ENCODE peak calls at places on chromosomes 2 and 18, in four cellular contexts. One of them, this sample, is unnamed.

GRCh38 chr2:6523476-6523875 is 342.2 kb downstream of the CMPK2 start:
- DNase-seq in left lung: no peak
- DNase-seq in heart right ventricle: no peak
- DNase-seq in tibial artery: no peak
- DNase-seq in this sample: no peak

GRCh38 chr2:208509586-208509985 is 103.0 kb downstream of the PTH2R start:
- DNase-seq in left lung: no peak
- DNase-seq in heart right ventricle: no peak
- DNase-seq in tibial artery: no peak
- DNase-seq in this sample: no peak

GRCh38 chr2:149537098-149537726 is 50.4 kb downstream of the MMADHC start:
- DNase-seq in left lung: no peak
- DNase-seq in heart right ventricle: no peak
- DNase-seq in tibial artery: no peak
- DNase-seq in this sample: no peak

GRCh38 chr2:198615972-198616371 is 811.6 kb downstream of the PLCL1 start:
- DNase-seq in left lung: no peak
- DNase-seq in heart right ventricle: no peak
- DNase-seq in tibial artery: no peak
- DNase-seq in this sample: peak

GRCh38 chr18:78983530-78983929 is 3.9 kb downstream of the SALL3 start:
- DNase-seq in left lung: no peak
- DNase-seq in heart right ventricle: no peak
- DNase-seq in tibial artery: no peak
- DNase-seq in this sample: no peak

GRCh38 chr2:217289909-217290283 is 430.0 kb upstream of the TNP1 start:
- DNase-seq in left lung: no peak
- DNase-seq in heart right ventricle: no peak
- DNase-seq in tibial artery: no peak
- DNase-seq in this sample: peak

GRCh38 chr2:106843001-106843909 is 42.7 kb downstream of the ST6GAL2 start:
- DNase-seq in left lung: no peak
- DNase-seq in heart right ventricle: no peak
- DNase-seq in tibial artery: no peak
- DNase-seq in this sample: no peak

GRCh38 chr2:56444339-56444738 is 260.5 kb downstream of the CCDC85A start:
- DNase-seq in left lung: peak
- DNase-seq in heart right ventricle: no peak
- DNase-seq in tibial artery: no peak
- DNase-seq in this sample: peak

GRCh38 chr2:186523781-186524180 is 37.7 kb downstream of the ZC3H15 start:
- DNase-seq in left lung: no peak
- DNase-seq in heart right ventricle: no peak
- DNase-seq in tibial artery: no peak
- DNase-seq in this sample: no peak

GRCh38 chr2:98148968-98149697 is 62.2 kb downstream of the VWA3B start:
- DNase-seq in left lung: no peak
- DNase-seq in heart right ventricle: peak
- DNase-seq in tibial artery: no peak
- DNase-seq in this sample: peak

GRCh38 chr2:236548179-236548918 is 21.3 kb upstream of the ACKR3 start:
- DNase-seq in left lung: no peak
- DNase-seq in heart right ventricle: no peak
- DNase-seq in tibial artery: no peak
- DNase-seq in this sample: peak

GRCh38 chr2:237297421-237298155 is 116.4 kb downstream of the COL6A3 start:
- DNase-seq in left lung: no peak
- DNase-seq in heart right ventricle: no peak
- DNase-seq in tibial artery: no peak
- DNase-seq in this sample: no peak

GRCh38 chr2:186687774-186688173 is 6.1 kb upstream of the FAM171B start:
- DNase-seq in left lung: no peak
- DNase-seq in heart right ventricle: no peak
- DNase-seq in tibial artery: no peak
- DNase-seq in this sample: peak

GRCh38 chr2:62029910-62030309 is 124.4 kb downstream of the COMMD1 start:
- DNase-seq in left lung: no peak
- DNase-seq in heart right ventricle: no peak
- DNase-seq in tibial artery: no peak
- DNase-seq in this sample: no peak

GRCh38 chr2:28628506-28628905 is 123.1 kb upstream of the PPP1CB start:
- DNase-seq in left lung: no peak
- DNase-seq in heart right ventricle: no peak
- DNase-seq in tibial artery: no peak
- DNase-seq in this sample: no peak

GRCh38 chr18:42192251-42193248 is 237.5 kb downstream of the PIK3C3 start:
- DNase-seq in left lung: no peak
- DNase-seq in heart right ventricle: no peak
- DNase-seq in tibial artery: no peak
- DNase-seq in this sample: peak

GRCh38 chr2:49026706-49027105 is 127.6 kb downstream of the FSHR start:
- DNase-seq in left lung: no peak
- DNase-seq in heart right ventricle: no peak
- DNase-seq in tibial artery: no peak
- DNase-seq in this sample: no peak

GRCh38 chr2:135936524-135936923 is 48.9 kb downstream of the DARS1 start:
- DNase-seq in left lung: no peak
- DNase-seq in heart right ventricle: no peak
- DNase-seq in tibial artery: no peak
- DNase-seq in this sample: no peak

GRCh38 chr2:35787302-35788031 is 568.1 kb upstream of the CRIM1 start:
- DNase-seq in left lung: no peak
- DNase-seq in heart right ventricle: no peak
- DNase-seq in tibial artery: no peak
- DNase-seq in this sample: no peak

GRCh38 chr2:106885981-106886915 is at the start of gene ST6GAL2:
- DNase-seq in left lung: no peak
- DNase-seq in heart right ventricle: no peak
- DNase-seq in tibial artery: peak
- DNase-seq in this sample: no peak

GRCh38 chr18:73879771-73880170 is 267.9 kb downstream of the FBXO15 start:
- DNase-seq in left lung: no peak
- DNase-seq in heart right ventricle: no peak
- DNase-seq in tibial artery: no peak
- DNase-seq in this sample: peak

GRCh38 chr2:74461187-74462053 is 3.2 kb downstream of the WBP1 start:
- DNase-seq in left lung: no peak
- DNase-seq in heart right ventricle: no peak
- DNase-seq in tibial artery: no peak
- DNase-seq in this sample: no peak

GRCh38 chr2:170530284-170530745 is 184.8 kb upstream of the SP5 start:
- DNase-seq in left lung: peak
- DNase-seq in heart right ventricle: peak
- DNase-seq in tibial artery: peak
- DNase-seq in this sample: peak

GRCh38 chr18:48033770-48034650 is 103.6 kb upstream of the SMAD2 start:
- DNase-seq in left lung: peak
- DNase-seq in heart right ventricle: no peak
- DNase-seq in tibial artery: peak
- DNase-seq in this sample: peak

GRCh38 chr2:27891820-27892105 is 1.2 kb downstream of the BABAM2 start:
- DNase-seq in left lung: no peak
- DNase-seq in heart right ventricle: no peak
- DNase-seq in tibial artery: no peak
- DNase-seq in this sample: peak

GRCh38 chr18:21361297-21361880 is 119.4 kb downstream of the GREB1L start:
- DNase-seq in left lung: no peak
- DNase-seq in heart right ventricle: no peak
- DNase-seq in tibial artery: no peak
- DNase-seq in this sample: no peak

GRCh38 chr2:208103616-208104015 is 20.7 kb downstream of the CRYGD start:
- DNase-seq in left lung: no peak
- DNase-seq in heart right ventricle: no peak
- DNase-seq in tibial artery: no peak
- DNase-seq in this sample: no peak

GRCh38 chr18:13544953-13545352 is 181.4 kb downstream of the FAM210A start:
- DNase-seq in left lung: no peak
- DNase-seq in heart right ventricle: no peak
- DNase-seq in tibial artery: no peak
- DNase-seq in this sample: no peak

GRCh38 chr2:47946593-47946992 is 40.3 kb upstream of the FBXO11 start:
- DNase-seq in left lung: no peak
- DNase-seq in heart right ventricle: peak
- DNase-seq in tibial artery: no peak
- DNase-seq in this sample: no peak

GRCh38 chr18:79779021-79779699 is 18.6 kb upstream of the KCNG2 start:
- DNase-seq in left lung: peak
- DNase-seq in heart right ventricle: no peak
- DNase-seq in tibial artery: peak
- DNase-seq in this sample: no peak

GRCh38 chr2:205726506-205726905 is 44.2 kb downstream of the NRP2 start:
- DNase-seq in left lung: no peak
- DNase-seq in heart right ventricle: no peak
- DNase-seq in tibial artery: no peak
- DNase-seq in this sample: no peak

GRCh38 chr2:55721601-55722215 is 28.1 kb upstream of the PNPT1 start:
- DNase-seq in left lung: no peak
- DNase-seq in heart right ventricle: no peak
- DNase-seq in tibial artery: no peak
- DNase-seq in this sample: no peak

DNA sequence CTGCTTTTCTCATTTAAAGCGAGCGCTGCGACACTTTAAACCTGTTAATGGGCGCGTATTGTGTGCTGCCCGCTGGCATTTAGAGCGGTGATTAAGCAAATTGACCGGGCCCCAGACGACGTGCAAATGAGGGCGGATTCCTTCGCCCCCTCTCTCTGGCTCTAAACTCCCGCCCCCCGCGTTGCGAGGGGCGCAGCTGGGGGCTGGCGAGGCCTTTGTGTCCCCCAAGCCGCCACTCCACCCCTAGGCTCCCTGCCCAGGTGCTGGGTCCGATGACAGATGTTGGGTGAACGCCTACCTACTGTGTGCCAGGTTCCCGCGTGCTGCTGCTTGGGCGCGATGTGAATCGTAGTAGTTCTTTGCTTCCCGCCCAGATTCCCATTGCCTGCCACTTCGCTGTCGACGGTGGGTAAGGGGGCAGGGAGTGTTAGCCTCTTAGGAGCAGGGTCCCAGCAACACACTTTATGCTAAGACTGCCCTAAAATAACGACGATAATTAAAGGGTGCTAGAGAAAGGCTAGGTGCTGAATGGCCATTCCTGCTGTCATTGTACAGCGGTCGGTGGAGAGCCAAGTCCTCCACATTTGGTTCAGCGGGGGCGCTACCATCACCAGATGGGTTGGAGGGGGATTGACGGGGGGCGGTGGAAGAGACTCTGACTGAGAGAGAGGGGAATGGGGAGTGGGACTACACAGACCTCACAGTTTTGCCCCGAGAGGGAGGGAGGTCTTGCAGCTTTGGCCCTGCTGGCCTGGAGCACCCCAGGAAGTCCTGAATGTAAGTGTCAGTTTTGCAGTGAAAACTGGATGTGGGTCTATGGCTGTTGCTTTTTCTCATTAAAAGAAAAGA is 2.1 kb downstream of the TCF7L1 start:
- DNase-seq in left lung: no peak
- DNase-seq in heart right ventricle: no peak
- DNase-seq in tibial artery: peak
- DNase-seq in this sample: no peak
- H3K4me3 ChIP-seq in left lung: peak
- H3K4me3 ChIP-seq in heart right ventricle: peak
- H3K4me3 ChIP-seq in tibial artery: peak
- H3K4me3 ChIP-seq in this sample: peak

DNA sequence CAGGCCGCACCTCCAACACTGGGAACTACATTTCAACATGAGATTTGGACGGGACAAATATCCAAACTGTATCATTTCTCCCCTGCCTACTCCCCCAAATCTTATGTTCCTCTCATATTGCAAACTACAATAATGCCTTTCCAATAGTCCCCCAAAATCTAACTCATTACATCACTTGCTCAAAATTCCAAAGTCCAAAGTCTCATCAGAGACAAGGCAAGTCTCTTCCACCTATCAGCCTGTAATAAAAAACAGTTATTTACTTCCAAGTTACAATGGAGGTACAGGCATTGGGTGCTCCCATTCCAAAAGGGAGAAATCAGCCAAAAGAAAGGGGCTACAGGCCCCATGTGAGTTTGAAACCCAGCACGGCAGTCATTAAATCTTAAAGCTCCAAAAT is 12.6 kb upstream of the UGT1A8 start:
- DNase-seq in left lung: no peak
- DNase-seq in heart right ventricle: no peak
- DNase-seq in tibial artery: no peak
- DNase-seq in this sample: no peak
- TF ChIP-seq CTCF in left lung: no peak
- TF ChIP-seq CTCF in heart right ventricle: no peak
- TF ChIP-seq CTCF in tibial artery: no peak
- TF ChIP-seq CTCF in this sample: no peak

DNA sequence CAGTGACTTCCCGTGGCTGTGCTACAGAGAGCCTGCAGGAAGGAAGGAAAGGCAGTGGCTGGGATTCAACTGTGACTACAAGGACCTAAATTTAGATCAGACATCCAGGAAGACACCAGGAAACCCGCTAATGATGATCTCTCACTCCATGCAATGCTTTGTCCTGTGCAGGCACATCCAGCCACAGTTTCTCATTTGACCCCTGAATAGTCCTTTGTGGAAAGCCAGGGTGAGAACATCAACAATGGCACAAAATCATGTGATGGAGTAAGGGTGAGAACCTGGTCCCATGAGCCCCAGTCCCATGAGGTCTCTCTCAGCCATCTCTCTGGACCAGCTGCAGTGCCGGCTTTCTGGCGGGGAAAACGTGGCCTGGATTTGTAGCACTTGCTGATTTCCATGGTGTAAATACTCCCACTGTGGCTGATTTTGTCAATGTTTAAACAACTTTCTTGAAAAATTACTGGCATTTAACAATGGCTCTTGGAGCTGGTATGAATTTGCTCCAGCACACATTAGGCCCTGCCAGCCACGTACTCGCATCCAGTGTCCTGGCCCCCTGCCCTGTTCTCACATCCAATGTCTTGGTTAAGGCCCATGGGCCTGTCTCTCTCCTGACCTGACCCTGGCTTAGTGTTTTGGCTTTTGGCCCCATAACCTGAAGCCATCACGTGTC is 159.0 kb upstream of the HAAO start:
- DNase-seq in left lung: no peak
- DNase-seq in heart right ventricle: peak
- DNase-seq in tibial artery: no peak
- DNase-seq in this sample: no peak
- H3K4me3 ChIP-seq in left lung: no peak
- H3K4me3 ChIP-seq in heart right ventricle: no peak
- H3K4me3 ChIP-seq in tibial artery: no peak
- H3K4me3 ChIP-seq in this sample: no peak

DNA sequence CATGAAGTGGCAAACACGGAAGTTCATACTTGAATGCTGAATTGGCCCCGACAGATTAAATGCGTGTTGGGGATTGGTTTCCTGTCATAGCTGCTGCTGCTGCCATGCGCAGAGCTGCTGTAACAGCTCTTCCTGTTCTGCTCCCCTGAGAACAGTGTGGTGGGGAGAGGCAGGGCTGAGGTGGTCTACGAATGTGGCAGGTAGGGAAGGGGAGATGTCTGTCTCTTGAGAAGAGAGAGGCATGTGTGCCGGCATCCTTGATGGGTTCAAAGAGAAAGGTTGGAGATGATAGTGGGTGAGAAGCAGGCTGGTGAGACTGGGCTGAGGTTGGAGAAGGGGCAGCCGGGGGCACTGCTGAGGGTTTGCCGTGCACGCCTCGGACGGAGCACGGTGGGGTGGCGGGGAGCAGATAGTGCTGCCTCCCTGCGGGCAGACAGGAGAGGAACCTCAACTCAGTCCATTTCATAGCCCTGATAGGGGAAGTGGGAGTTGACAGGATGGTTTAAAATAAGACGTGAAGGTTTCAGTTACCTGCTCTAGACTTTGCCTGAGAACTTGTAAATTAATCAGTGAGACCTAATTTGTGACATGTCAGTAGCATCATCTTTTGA is 46.1 kb downstream of the TMEM185B start:
- DNase-seq in left lung: peak
- DNase-seq in heart right ventricle: peak
- DNase-seq in tibial artery: no peak
- DNase-seq in this sample: no peak
- TF ChIP-seq CTCF in left lung: peak
- TF ChIP-seq CTCF in heart right ventricle: no peak
- TF ChIP-seq CTCF in tibial artery: no peak
- TF ChIP-seq CTCF in this sample: peak